ENCODE peak calls at places on chromosomes 3 and 15, in four cellular contexts. T is ovary, Q is transverse colon, Z is Peyer's patch. P is an unnamed sample. For H3K9me3, the result is how much of the 10 kb centered on the place peaks cover.

GRCh38 chr3:143763568-143764162 is 84.6 kb downstream of the SLC9A9 start:
- DNase-seq in T (no peak), Q (no peak), Z (no peak), P (no peak)

GRCh38 chr3:21920431-21920830 is 169.4 kb upstream of the ZNF385D start:
- DNase-seq in T (no peak), Q (no peak), Z (no peak), P (no peak)

GRCh38 chr15:68704496-68705021 is 116.1 kb downstream of the ANP32A start:
- DNase-seq in T (no peak), Q (peak), Z (no peak), P (no peak)

GRCh38 chr15:69760263-69760855 is 307.7 kb downstream of the RPLP1 start:
- DNase-seq in T (no peak), Q (no peak), Z (no peak), P (no peak)

GRCh38 chr3:161893972-161894371 is 397.4 kb downstream of the OTOL1 start:
- DNase-seq in T (no peak), Q (no peak), Z (no peak), P (no peak)

GRCh38 chr15:38899300-38899699 is 334.7 kb upstream of the RASGRP1 start:
- DNase-seq in T (no peak), Q (no peak), Z (no peak), P (no peak)

GRCh38 chr15:80565988-80566387 is 129.1 kb upstream of the ABHD17C start:
- DNase-seq in T (no peak), Q (no peak), Z (no peak), P (no peak)

GRCh38 chr3:140568842-140569520 is 108.9 kb upstream of the TRIM42 start:
- DNase-seq in T (peak), Q (no peak), Z (no peak), P (no peak)

GRCh38 chr3:41502461-41502860 is 303.2 kb downstream of the CTNNB1 start:
- DNase-seq in T (no peak), Q (no peak), Z (no peak), P (no peak)

GRCh38 chr3:62567097-62568021 is 194.0 kb upstream of the FEZF2 start:
- DNase-seq in T (peak), Q (no peak), Z (no peak), P (no peak)

GRCh38 chr3:41173926-41174702 is 25.2 kb upstream of the CTNNB1 start:
- DNase-seq in T (no peak), Q (no peak), Z (no peak), P (no peak)

GRCh38 chr3:43024183-43024865 is 45.2 kb downstream of the GASK1A start:
- DNase-seq in T (no peak), Q (no peak), Z (no peak), P (no peak)

GRCh38 chr15:73560501-73561117 is 72.6 kb downstream of the NPTN start:
- DNase-seq in T (no peak), Q (no peak), Z (no peak), P (no peak)

GRCh38 chr15:44215594-44215993 is 20.5 kb upstream of the FRMD5 start:
- DNase-seq in T (no peak), Q (no peak), Z (no peak), P (no peak)

GRCh38 chr3:144923051-144923450 is 951.4 kb downstream of the DIPK2A start:
- DNase-seq in T (no peak), Q (no peak), Z (no peak), P (no peak)

GRCh38 chr3:73656241-73656890 is 31.6 kb upstream of the PDZRN3 start:
- DNase-seq in T (no peak), Q (no peak), Z (no peak), P (no peak)

GRCh38 chr3:186365202-186365974 is 3.4 kb upstream of the DGKG start:
- DNase-seq in T (no peak), Q (no peak), Z (no peak), P (no peak)

GRCh38 chr3:16810593-16811367 is 74.0 kb upstream of the PLCL2 start:
- DNase-seq in T (no peak), Q (no peak), Z (no peak), P (no peak)

GRCh38 chr15:44038801-44039200 is 156.3 kb downstream of the FRMD5 start:
- DNase-seq in T (no peak), Q (no peak), Z (no peak), P (no peak)

GRCh38 chr15:82021992-82022391 is 23.8 kb downstream of the MEX3B start:
- DNase-seq in T (peak), Q (no peak), Z (no peak), P (no peak)

GRCh38 chr15:78175333-78175732 is 26.2 kb downstream of the IDH3A start:
- DNase-seq in T (no peak), Q (no peak), Z (no peak), P (no peak)

GRCh38 chr3:58198362-58198761 is 12.4 kb downstream of the DNASE1L3 start:
- DNase-seq in T (no peak), Q (no peak), Z (no peak), P (no peak)

GRCh38 chr3:45486136-45486535 is 97.8 kb downstream of the LARS2 start:
- DNase-seq in T (no peak), Q (no peak), Z (no peak), P (no peak)

GRCh38 chr3:58989173-58989572 is 60.7 kb downstream of the CFAP20DC start:
- DNase-seq in T (no peak), Q (no peak), Z (no peak), P (no peak)

DNA sequence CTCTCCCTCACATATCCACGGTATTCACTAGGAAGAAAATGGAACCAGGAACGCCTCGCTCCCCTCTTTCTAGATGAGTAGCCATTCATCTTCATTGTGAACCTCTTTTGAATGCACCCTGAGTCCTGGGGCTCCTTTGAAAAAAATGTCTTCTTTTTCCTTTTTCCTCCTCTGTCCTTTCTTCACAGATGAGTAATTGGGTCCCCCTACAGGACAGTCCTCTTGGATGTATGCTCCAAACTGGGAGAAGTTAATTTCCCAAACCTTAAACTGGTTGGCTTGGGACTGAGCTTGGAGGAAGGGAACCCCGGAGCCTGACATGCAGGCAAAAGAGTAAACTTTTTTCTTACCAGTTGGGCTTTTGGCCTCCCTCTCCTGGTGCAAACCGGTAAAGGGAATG is 108.8 kb downstream of the DPH6 start:
- DNase-seq in T (no peak), Q (no peak), Z (no peak), P (no peak)
- TF ChIP-seq CTCF in T (no peak), Q (no peak), Z (no peak), P (no peak)

DNA sequence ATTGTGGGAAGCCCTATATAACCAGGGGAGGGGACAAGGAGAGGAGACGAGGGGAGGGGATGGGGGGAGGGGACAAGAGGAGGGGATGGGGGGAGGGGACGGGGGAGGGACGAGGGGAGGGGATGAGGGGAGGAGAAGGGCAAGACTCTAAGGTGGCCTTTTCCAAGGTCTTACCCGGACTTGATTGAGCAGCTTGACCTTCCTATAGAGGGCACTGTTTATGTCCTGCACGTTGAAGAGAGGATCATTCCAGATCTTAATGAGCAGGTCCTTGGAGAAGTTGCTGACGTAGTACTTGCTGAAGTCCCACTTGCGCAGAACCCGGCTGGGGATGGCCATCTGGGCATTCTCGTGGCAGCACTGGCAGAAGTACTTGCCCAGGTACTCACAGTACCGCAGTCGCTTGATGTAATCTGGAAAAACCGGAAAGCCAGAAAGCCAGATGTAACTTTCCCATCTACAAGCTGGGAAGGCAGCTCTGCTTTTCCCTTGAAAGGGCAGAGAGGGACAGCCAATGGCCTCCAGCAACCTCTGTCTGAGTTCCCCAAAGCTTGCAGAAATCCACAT is 55.7 kb downstream of the RUBCN start:
- DNase-seq in T (no peak), Q (no peak), Z (no peak), P (no peak)
- TF ChIP-seq POLR2A in T (no peak), Q (no peak), Z (no peak), P (no peak)

DNA sequence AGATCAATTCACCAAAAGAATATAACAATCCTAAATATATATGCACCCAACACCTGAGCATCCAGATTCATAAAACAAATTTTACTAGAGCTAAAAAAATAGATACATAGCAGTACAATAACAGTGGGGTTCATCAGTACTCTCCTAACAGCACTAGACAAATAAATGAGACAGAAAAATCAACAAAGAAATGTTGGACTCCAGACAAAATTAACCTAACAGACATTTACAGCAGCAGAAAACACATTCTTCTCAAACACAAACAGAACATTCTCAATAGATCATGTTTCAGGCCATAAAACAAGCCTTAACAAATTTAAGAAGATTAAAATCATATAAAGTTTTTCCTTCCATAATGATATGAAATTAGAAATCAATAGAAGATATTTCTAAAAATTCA is 124.8 kb upstream of the NECTIN3 start:
- DNase-seq in T (no peak), Q (no peak), Z (no peak), P (no peak)
- H3K9me3 ChIP-seq in T (under half), Q (under half), Z (under half), P (under half)

DNA sequence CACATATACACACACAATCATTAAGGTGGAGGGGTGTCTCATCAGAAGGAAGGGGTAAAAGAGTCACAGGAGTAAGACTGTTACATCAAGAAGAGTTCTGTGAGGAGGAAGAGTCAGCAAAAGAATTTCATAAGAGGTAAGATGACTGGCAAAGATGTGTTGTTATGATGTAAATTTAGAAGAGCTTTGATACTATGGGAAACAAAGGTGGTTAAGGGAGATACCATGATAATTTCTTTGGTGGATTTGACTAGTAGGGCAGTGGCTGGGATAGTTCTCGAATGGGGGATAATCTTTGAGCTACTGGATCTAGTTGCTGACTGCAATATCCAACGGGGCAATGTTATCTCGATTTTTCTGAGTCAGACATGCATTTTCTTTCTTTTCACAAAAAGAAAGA is 61.6 kb downstream of the STAG1 start:
- DNase-seq in T (no peak), Q (no peak), Z (no peak), P (no peak)
- TF ChIP-seq CTCF in T (no peak), Q (no peak), Z (no peak), P (no peak)

GRCh38 chr3:171813897-171814460 is 3.7 kb upstream of the PLD1 start:
- DNase-seq in T (no peak), Q (no peak), Z (no peak), P (no peak)
- TF ChIP-seq POLR2A in T (no peak), Q (no peak), Z (no peak), P (no peak)

DNA sequence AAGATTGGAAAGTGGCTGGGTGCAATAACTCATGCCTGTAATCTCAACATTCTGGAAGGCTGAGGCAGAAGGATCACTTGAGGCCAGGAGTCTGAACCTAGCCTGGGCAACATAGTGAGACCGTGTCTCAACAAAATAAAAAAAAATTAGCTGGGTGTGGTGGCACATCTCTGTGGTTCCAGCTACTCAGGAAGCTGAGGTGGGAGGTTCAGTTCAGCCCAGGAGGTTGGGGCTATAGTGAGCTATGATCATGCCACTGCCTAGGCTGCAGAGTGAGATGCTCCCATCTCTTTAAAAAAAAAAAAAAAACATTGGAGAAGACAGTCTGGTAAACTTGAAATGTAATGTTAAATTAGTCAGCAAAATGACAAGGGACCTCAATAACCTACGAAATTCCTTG is 57.9 kb downstream of the STAG1 start:
- DNase-seq in T (no peak), Q (no peak), Z (no peak), P (no peak)
- H3K9me3 ChIP-seq in T (under half), Q (under half), Z (under half), P (under half)

GRCh38 chr3:178949896-178950295 is 121.7 kb downstream of the ZMAT3 start:
- DNase-seq in T (no peak), Q (no peak), Z (no peak), P (no peak)

GRCh38 chr3:178948546-178948945 is 123.1 kb downstream of the ZMAT3 start:
- DNase-seq in T (no peak), Q (no peak), Z (no peak), P (no peak)

GRCh38 chr3:178950676-178951075 is 120.9 kb downstream of the ZMAT3 start:
- DNase-seq in T (no peak), Q (no peak), Z (no peak), P (no peak)

DNA sequence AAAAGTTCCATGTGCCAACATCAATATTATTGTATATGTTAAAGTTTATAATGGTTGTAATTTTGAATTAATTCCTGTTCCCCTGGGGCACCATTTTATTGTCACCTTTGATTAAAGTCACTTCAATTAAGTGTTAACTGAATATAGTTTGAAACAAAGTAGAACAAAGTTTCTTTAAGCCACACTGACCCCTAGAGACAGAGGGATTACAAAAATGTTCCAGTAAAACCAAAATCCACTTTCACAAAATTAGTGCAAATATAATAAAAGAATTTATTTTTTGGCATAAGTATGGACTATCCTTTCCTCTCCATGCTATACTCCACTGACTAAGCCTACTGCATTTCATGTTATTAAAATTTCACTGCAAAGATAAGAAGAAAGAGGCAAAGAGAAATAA is 123.9 kb downstream of the ZMAT3 start:
- DNase-seq in T (no peak), Q (no peak), Z (no peak), P (no peak)
- TF ChIP-seq CTCF in T (no peak), Q (no peak), Z (no peak), P (no peak)

P was measured in esophagus squamous epithelium.